ENCODE peak calls at places on chromosomes 5 and 9, in five cellular contexts. R is GM12892, U is SK-N-SH, E is HepG2, S is K562. J is an unnamed sample.

GRCh38 chr5:89120719-89121118 is 237.7 kb upstream of the MEF2C start:
- DNase-seq in U (no peak), E (no peak), S (no peak), R (no peak), J (no peak)

GRCh38 chr5:103139264-103139865 is 19.3 kb downstream of the PPIP5K2 start:
- DNase-seq in S (peak), E (peak), R (peak), U (peak), J (peak)

GRCh38 chr5:40518511-40518917 is 161.2 kb upstream of the PTGER4 start:
- DNase-seq in S (no peak), E (no peak), R (no peak), U (no peak), J (no peak)

GRCh38 chr9:33697171-33697570 is 98.2 kb upstream of the PRSS3 start:
- DNase-seq in E (no peak), S (no peak), R (no peak), U (no peak), J (no peak)

GRCh38 chr5:175444060-175444904 is at the start of gene DRD1:
- DNase-seq in E (no peak), S (peak), R (peak), U (peak), J (peak)

GRCh38 chr5:176608937-176609723 is 826 bp downstream of the GPRIN1 start:
- DNase-seq in R (no peak), E (no peak), U (no peak), S (no peak), J (no peak)

GRCh38 chr5:91252916-91253315 is 130.2 kb downstream of the ARRDC3 start:
- DNase-seq in E (no peak), R (no peak), S (no peak), U (no peak), J (no peak)

GRCh38 chr9:2066312-2067273 is 51.4 kb downstream of the SMARCA2 start:
- DNase-seq in S (no peak), E (peak), U (no peak), R (no peak), J (no peak)

GRCh38 chr5:150778517-150779396 is at the start of gene SMIM3:
- DNase-seq in U (peak), R (no peak), E (peak), S (peak), J (no peak)

GRCh38 chr5:93929146-93929545 is 187.7 kb upstream of the POU5F2 start:
- DNase-seq in R (no peak), E (no peak), U (no peak), S (no peak), J (no peak)

GRCh38 chr9:92325991-92326500 is 293 bp downstream of the CENPP start:
- DNase-seq in E (no peak), U (no peak), R (no peak), S (no peak), J (peak)

GRCh38 chr9:87599901-87600610 is 102.4 kb downstream of the DAPK1 start:
- DNase-seq in U (no peak), R (no peak), S (no peak), E (peak), J (no peak)
- TF ChIP-seq POLR2AphosphoS5 in U (no peak), R (no peak), S (no peak), E (no peak), J (no peak)

GRCh38 chr9:73011346-73011745 is 58.5 kb upstream of the ALDH1A1 start:
- DNase-seq in E (no peak), R (no peak), U (no peak), S (no peak), J (no peak)
- TF ChIP-seq TAF1 in E (no peak), R (no peak), U (no peak), S (no peak), J (no peak)

DNA sequence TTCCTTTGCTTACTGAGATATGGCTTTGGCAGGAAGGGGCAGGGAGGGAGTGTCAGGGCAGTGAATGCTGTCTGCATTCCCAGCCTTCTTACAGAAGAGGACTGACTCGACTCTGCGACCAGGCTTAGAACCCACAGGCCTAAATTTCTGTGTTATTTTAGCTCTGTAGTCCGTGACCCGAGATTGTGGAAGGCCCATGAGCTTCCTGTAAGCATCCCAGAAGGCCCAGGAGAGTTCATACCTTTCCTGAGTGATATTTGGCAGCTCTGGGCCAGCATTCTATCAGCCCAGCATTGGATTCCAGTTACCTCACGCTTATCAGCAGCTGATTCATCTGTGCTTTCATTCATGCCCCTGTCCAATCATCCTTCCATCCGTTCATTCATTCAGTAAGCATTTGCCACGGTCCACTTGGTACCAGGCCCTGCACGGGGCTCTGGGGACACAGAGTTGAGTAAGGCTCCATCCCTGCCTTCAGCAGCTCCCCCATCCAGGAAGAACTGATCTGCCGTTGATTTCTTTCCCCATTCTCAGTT is 28.2 kb upstream of the RPL26L1 start:
- DNase-seq in E (no peak), S (no peak), U (no peak), R (no peak), J (no peak)
- TF ChIP-seq POLR2AphosphoS5 in E (no peak), S (no peak), U (peak), R (no peak), J (no peak)

GRCh38 chr5:72015103-72015548 is 92.1 kb upstream of the MAP1B start:
- DNase-seq in S (peak), E (peak), R (no peak), U (peak), J (no peak)

GRCh38 chr5:72010395-72010794 is 96.9 kb upstream of the MAP1B start:
- DNase-seq in E (no peak), S (no peak), R (no peak), U (no peak), J (no peak)

GRCh38 chr5:72009280-72009679 is 98.0 kb upstream of the MAP1B start:
- DNase-seq in R (no peak), S (no peak), E (no peak), U (no peak), J (no peak)

GRCh38 chr5:72018158-72018803 is 89.0 kb upstream of the MAP1B start:
- DNase-seq in U (peak), R (peak), S (peak), E (peak), J (peak)

DNA sequence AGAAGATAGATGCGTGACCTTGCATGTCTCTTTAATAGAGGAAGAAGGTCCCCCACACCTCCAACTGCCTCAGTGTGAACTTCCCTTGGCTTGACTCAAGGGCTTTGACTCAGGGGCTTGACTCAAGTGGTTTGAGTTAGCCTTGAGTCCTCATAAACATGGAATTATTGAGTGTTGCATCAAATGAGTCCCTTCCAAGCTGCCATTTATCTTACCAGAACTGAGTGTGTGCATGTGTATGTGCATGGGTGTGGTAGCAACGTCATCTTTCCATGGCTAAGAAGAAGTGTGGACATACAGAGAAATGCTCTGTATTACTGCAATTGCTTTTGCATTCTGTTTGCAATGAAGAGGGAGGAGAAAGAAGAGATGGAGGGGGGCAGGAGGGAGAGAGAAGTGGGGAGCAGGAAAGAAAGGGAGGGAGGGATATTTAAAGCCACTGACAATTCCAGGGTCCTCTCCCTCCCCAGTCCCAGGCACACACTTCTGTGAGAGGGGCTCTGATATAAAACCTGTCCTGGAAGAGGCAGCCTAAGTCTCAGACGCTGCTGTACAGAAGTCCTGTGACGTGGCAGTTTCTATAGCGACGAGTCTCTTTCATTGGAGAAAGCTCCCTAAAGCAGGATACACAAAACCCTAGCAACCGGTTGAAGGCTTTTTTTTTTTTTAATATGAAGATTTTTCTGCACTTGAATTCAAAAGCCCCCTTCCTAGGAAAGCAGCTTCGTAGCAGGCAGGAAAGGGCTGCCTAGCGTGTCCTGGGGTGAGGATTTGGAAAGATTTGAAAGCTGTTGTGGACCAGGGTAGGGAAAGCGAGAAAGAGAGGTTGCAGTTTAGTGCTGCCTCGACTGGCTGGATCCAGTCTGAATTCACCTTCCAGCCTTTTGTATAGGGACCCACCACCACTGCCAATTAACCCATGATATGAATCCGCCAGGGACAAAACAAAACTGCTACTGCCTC is 93.3 kb upstream of the MAP1B start:
- DNase-seq in R (no peak), E (no peak), U (no peak), S (no peak), J (no peak)
- TF ChIP-seq TAF1 in R (no peak), E (no peak), U (no peak), S (no peak), J (no peak)

GRCh38 chr9:36163840-36164175 is 5.4 kb upstream of the CCIN start:
- DNase-seq in R (no peak), U (no peak), S (no peak), E (no peak), J (no peak)

GRCh38 chr9:36164989-36165388 is 4.2 kb upstream of the CCIN start:
- DNase-seq in E (no peak), U (no peak), R (no peak), S (no peak), J (no peak)

GRCh38 chr9:36165766-36166149 is 3.4 kb upstream of the CCIN start:
- DNase-seq in R (no peak), U (no peak), S (no peak), E (no peak), J (no peak)

GRCh38 chr9:36164361-36164760 is 4.8 kb upstream of the CCIN start:
- DNase-seq in U (no peak), S (no peak), R (no peak), E (no peak), J (no peak)

GRCh38 chr9:36166150-36166927 is 2.8 kb upstream of the CCIN start:
- DNase-seq in U (peak), S (peak), R (peak), E (peak), J (peak)
- TF ChIP-seq POLR2AphosphoS5 in U (no peak), S (no peak), R (no peak), E (no peak), J (no peak)

GRCh38 chr5:59693492-59693891 is 200.0 kb downstream of the PDE4D start:
- DNase-seq in S (no peak), R (no peak), U (no peak), E (no peak), J (no peak)

GRCh38 chr5:59698207-59698606 is 195.3 kb downstream of the PDE4D start:
- DNase-seq in R (no peak), U (no peak), S (no peak), E (no peak), J (no peak)

GRCh38 chr5:59703789-59704188 is 189.7 kb downstream of the PDE4D start:
- DNase-seq in S (no peak), E (no peak), R (no peak), U (no peak), J (no peak)

GRCh38 chr5:59694416-59694815 is 199.1 kb downstream of the PDE4D start:
- DNase-seq in E (no peak), R (no peak), U (no peak), S (no peak), J (no peak)

DNA sequence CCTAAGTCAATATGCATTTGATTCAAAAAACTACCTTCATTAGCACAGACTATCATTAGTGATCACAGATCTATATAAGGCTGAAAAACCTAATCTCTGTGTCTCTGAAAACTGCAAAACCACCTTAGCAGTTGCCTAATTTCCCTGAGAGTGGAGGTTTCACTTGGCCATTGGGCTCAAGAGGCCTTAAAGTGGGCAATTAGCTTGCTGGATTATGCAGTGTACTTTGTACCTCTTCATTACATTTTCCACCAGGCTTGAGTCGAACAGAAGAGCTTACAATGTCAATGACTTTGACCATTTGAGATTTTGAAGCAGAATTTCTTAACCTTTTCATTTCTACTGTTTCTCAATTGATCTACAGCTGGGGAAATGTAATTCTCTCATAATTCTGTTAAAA is 194.8 kb downstream of the PDE4D start:
- DNase-seq in S (no peak), E (no peak), U (no peak), R (no peak), J (no peak)
- TF ChIP-seq TAF1 in S (no peak), E (no peak), U (no peak), R (no peak), J (no peak)

GRCh38 chr9:19375536-19375935 is 4.5 kb downstream of the RPS6 start:
- DNase-seq in S (no peak), E (no peak), R (no peak), U (no peak), J (no peak)

GRCh38 chr9:19369107-19369506 is 10.9 kb downstream of the RPS6 start:
- DNase-seq in S (no peak), E (no peak), R (no peak), U (no peak), J (no peak)

GRCh38 chr9:19373527-19373926 is 6.5 kb downstream of the RPS6 start:
- DNase-seq in E (no peak), R (no peak), S (no peak), U (no peak), J (no peak)

GRCh38 chr9:19371942-19372341 is 8.1 kb downstream of the RPS6 start:
- DNase-seq in R (no peak), U (peak), S (no peak), E (no peak), J (no peak)

GRCh38 chr9:19372576-19372975 is 7.5 kb downstream of the RPS6 start:
- DNase-seq in R (no peak), U (no peak), S (no peak), E (no peak), J (no peak)
- TF ChIP-seq POLR2AphosphoS5 in R (no peak), U (no peak), S (no peak), E (no peak), J (no peak)

GRCh38 chr5:172048170-172048422 is 41.7 kb upstream of the FBXW11 start:
- DNase-seq in E (no peak), R (no peak), S (no peak), U (no peak), J (no peak)
- TF ChIP-seq TAF1 in E (no peak), R (no peak), S (no peak), U (no peak), J (no peak)

DNA sequence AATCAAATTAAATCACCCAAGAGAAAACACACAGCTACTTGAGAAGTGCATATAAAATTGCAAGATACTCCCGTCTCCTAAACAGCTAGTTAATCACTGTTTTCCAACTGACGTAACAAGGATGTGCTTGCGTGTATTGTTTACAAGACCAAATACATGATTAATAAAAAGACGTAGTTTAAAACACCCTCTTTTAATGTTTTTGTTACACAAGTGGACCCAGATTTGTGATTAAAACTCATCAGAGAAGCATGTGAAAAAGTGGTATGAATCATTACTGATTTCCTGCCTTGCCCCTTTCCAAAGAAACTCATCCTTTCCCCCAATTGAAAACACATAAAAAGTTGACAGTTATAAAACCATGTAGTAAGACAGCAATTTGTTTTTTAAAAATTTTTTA is 61.6 kb upstream of the FST start:
- DNase-seq in E (no peak), S (no peak), R (no peak), U (no peak), J (no peak)
- TF ChIP-seq POLR2AphosphoS5 in E (no peak), S (no peak), R (no peak), U (no peak), J (no peak)

GRCh38 chr5:110900829-110901228 is 162.0 kb downstream of the SLC25A46 start:
- DNase-seq in E (no peak), S (no peak), U (no peak), R (no peak), J (no peak)
- TF ChIP-seq TAF1 in E (no peak), S (no peak), U (no peak), R (no peak), J (no peak)